ENCODE peak calls at places on chromosomes 11 and 22, in five cellular contexts. One of them, this sample, is unnamed.

GRCh38 chr11:41056892-41057569 is 402.4 kb downstream of the LRRC4C start:
- DNase-seq in SJCRH30: no peak
- DNase-seq in CD4-positive, alpha-beta memory T cell: no peak
- DNase-seq in tibial nerve: no peak
- DNase-seq in substantia nigra: no peak
- DNase-seq in this sample: no peak

GRCh38 chr11:109641549-109641948 is 219.6 kb downstream of the C11orf87 start:
- DNase-seq in SJCRH30: peak
- DNase-seq in CD4-positive, alpha-beta memory T cell: no peak
- DNase-seq in tibial nerve: no peak
- DNase-seq in substantia nigra: no peak
- DNase-seq in this sample: no peak

GRCh38 chr11:4826425-4826824 is 5.3 kb downstream of the OR51F2 start:
- DNase-seq in SJCRH30: no peak
- DNase-seq in CD4-positive, alpha-beta memory T cell: no peak
- DNase-seq in tibial nerve: no peak
- DNase-seq in substantia nigra: no peak
- DNase-seq in this sample: no peak

GRCh38 chr22:47012589-47013365 is 250.3 kb downstream of the TBC1D22A start:
- DNase-seq in SJCRH30: no peak
- DNase-seq in CD4-positive, alpha-beta memory T cell: no peak
- DNase-seq in tibial nerve: no peak
- DNase-seq in substantia nigra: no peak
- DNase-seq in this sample: no peak

GRCh38 chr11:46489668-46490560 is 98.3 kb upstream of the CHRM4 start:
- DNase-seq in SJCRH30: peak
- DNase-seq in CD4-positive, alpha-beta memory T cell: peak
- DNase-seq in tibial nerve: no peak
- DNase-seq in substantia nigra: no peak
- DNase-seq in this sample: peak

GRCh38 chr22:35205956-35206355 is 51.3 kb upstream of the HMGXB4 start:
- DNase-seq in SJCRH30: no peak
- DNase-seq in CD4-positive, alpha-beta memory T cell: no peak
- DNase-seq in tibial nerve: no peak
- DNase-seq in substantia nigra: no peak
- DNase-seq in this sample: no peak

GRCh38 chr22:38133331-38133730 is 22.8 kb upstream of the BAIAP2L2 start:
- DNase-seq in SJCRH30: no peak
- DNase-seq in CD4-positive, alpha-beta memory T cell: no peak
- DNase-seq in tibial nerve: no peak
- DNase-seq in substantia nigra: no peak
- DNase-seq in this sample: no peak

GRCh38 chr11:125364085-125364822 is 131.8 kb downstream of the FEZ1 start:
- DNase-seq in SJCRH30: no peak
- DNase-seq in CD4-positive, alpha-beta memory T cell: no peak
- DNase-seq in tibial nerve: no peak
- DNase-seq in substantia nigra: no peak
- DNase-seq in this sample: no peak

GRCh38 chr11:58912124-58912523 is 27.2 kb upstream of the GLYATL1 start:
- DNase-seq in SJCRH30: no peak
- DNase-seq in CD4-positive, alpha-beta memory T cell: no peak
- DNase-seq in tibial nerve: no peak
- DNase-seq in substantia nigra: no peak
- DNase-seq in this sample: no peak

GRCh38 chr11:82239498-82239897 is 494.2 kb downstream of the FAM181B start:
- DNase-seq in SJCRH30: no peak
- DNase-seq in CD4-positive, alpha-beta memory T cell: no peak
- DNase-seq in tibial nerve: no peak
- DNase-seq in substantia nigra: no peak
- DNase-seq in this sample: no peak

GRCh38 chr11:114179234-114179941 is 116.8 kb upstream of the NNMT start:
- DNase-seq in SJCRH30: no peak
- DNase-seq in CD4-positive, alpha-beta memory T cell: no peak
- DNase-seq in tibial nerve: peak
- DNase-seq in substantia nigra: no peak
- DNase-seq in this sample: no peak

GRCh38 chr22:23207786-23208325 is 27.5 kb downstream of the BCR start:
- DNase-seq in SJCRH30: peak
- DNase-seq in CD4-positive, alpha-beta memory T cell: no peak
- DNase-seq in tibial nerve: no peak
- DNase-seq in substantia nigra: no peak
- DNase-seq in this sample: no peak

GRCh38 chr11:117631336-117632090 is 165.5 kb downstream of the DSCAML1 start:
- DNase-seq in SJCRH30: no peak
- DNase-seq in CD4-positive, alpha-beta memory T cell: no peak
- DNase-seq in tibial nerve: no peak
- DNase-seq in substantia nigra: no peak
- DNase-seq in this sample: no peak

GRCh38 chr22:37337204-37337943 is 55.1 kb downstream of the CYTH4 start:
- DNase-seq in SJCRH30: no peak
- DNase-seq in CD4-positive, alpha-beta memory T cell: no peak
- DNase-seq in tibial nerve: no peak
- DNase-seq in substantia nigra: no peak
- DNase-seq in this sample: no peak

GRCh38 chr11:1283906-1284305 is 25.5 kb downstream of the TOLLIP start:
- DNase-seq in SJCRH30: no peak
- DNase-seq in CD4-positive, alpha-beta memory T cell: no peak
- DNase-seq in tibial nerve: no peak
- DNase-seq in substantia nigra: no peak
- DNase-seq in this sample: no peak

GRCh38 chr22:30250713-30251267 is 4.2 kb upstream of the LIF start:
- DNase-seq in SJCRH30: no peak
- DNase-seq in CD4-positive, alpha-beta memory T cell: no peak
- DNase-seq in tibial nerve: no peak
- DNase-seq in substantia nigra: no peak
- DNase-seq in this sample: no peak

GRCh38 chr22:30636226-30637077 is 871 bp downstream of the SLC35E4 start:
- DNase-seq in SJCRH30: peak
- DNase-seq in CD4-positive, alpha-beta memory T cell: no peak
- DNase-seq in tibial nerve: no peak
- DNase-seq in substantia nigra: no peak
- DNase-seq in this sample: peak

GRCh38 chr22:30426395-30427353 is 1.1 kb downstream of the MTFP1 start:
- DNase-seq in SJCRH30: peak
- DNase-seq in CD4-positive, alpha-beta memory T cell: peak
- DNase-seq in tibial nerve: peak
- DNase-seq in substantia nigra: peak
- DNase-seq in this sample: peak

GRCh38 chr11:91299980-91300379 is 924.6 kb upstream of the FAT3 start:
- DNase-seq in SJCRH30: no peak
- DNase-seq in CD4-positive, alpha-beta memory T cell: no peak
- DNase-seq in tibial nerve: no peak
- DNase-seq in substantia nigra: no peak
- DNase-seq in this sample: no peak

GRCh38 chr11:112694813-112695212 is 266.4 kb upstream of the NCAM1 start:
- DNase-seq in SJCRH30: no peak
- DNase-seq in CD4-positive, alpha-beta memory T cell: no peak
- DNase-seq in tibial nerve: no peak
- DNase-seq in substantia nigra: no peak
- DNase-seq in this sample: no peak

GRCh38 chr11:79087957-79088318 is 352.9 kb downstream of the TENM4 start:
- DNase-seq in SJCRH30: no peak
- DNase-seq in CD4-positive, alpha-beta memory T cell: no peak
- DNase-seq in tibial nerve: no peak
- DNase-seq in substantia nigra: no peak
- DNase-seq in this sample: no peak

GRCh38 chr11:69491071-69492031 is 9.9 kb downstream of the LINC01488 start:
- DNase-seq in SJCRH30: no peak
- DNase-seq in CD4-positive, alpha-beta memory T cell: no peak
- DNase-seq in tibial nerve: no peak
- DNase-seq in substantia nigra: no peak
- DNase-seq in this sample: no peak

GRCh38 chr11:107695446-107695845 is 16.4 kb downstream of the SLN start:
- DNase-seq in SJCRH30: no peak
- DNase-seq in CD4-positive, alpha-beta memory T cell: no peak
- DNase-seq in tibial nerve: no peak
- DNase-seq in substantia nigra: no peak
- DNase-seq in this sample: no peak

GRCh38 chr11:96168623-96169022 is 174.4 kb downstream of the MAML2 start:
- DNase-seq in SJCRH30: no peak
- DNase-seq in CD4-positive, alpha-beta memory T cell: no peak
- DNase-seq in tibial nerve: peak
- DNase-seq in substantia nigra: no peak
- DNase-seq in this sample: no peak

GRCh38 chr22:20465759-20466077 is 28.1 kb upstream of the SCARF2 start:
- DNase-seq in SJCRH30: no peak
- DNase-seq in CD4-positive, alpha-beta memory T cell: no peak
- DNase-seq in tibial nerve: no peak
- DNase-seq in substantia nigra: no peak
- DNase-seq in this sample: peak

DNA sequence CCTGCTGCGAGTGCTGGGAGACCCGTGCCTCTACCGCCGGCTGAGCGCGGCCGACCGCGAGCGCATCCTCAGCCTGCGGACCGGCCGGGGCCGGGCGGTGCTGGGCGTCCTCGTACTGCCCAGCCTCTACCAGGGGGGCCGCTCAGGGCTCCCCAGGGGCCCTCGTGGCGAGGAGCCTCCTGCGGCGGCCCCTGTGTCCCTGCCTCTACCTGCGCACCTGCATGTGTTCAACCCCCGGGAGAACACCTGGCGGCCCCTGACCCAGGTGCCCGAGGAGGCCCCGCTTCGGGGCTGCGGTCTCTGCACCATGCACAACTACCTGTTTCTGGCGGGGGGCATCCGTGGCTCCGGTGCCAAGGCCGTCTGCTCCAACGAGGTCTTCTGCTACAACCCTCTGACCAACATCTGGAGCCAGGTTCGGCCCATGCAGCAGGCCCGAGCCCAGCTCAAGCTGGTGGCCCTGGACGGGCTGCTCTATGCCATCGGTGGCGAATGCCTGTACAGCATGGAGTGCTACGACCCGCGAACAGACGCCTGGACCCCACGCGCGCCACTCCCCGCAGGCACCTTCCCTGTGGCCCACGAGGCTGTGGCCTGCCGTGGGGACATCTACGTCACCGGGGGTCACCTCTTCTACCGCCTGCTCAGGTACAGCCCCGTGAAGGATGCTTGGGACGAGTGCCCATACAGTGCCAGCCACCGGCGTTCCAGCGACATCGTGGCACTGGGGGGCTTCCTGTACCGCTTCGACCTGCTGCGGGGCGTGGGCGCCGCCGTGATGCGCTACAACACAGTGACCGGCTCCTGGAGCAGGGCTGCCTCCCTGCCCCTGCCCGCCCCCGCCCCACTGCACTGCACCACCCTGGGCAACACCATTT is 3.5 kb downstream of the KLHDC7B start:
- DNase-seq in SJCRH30: no peak
- DNase-seq in CD4-positive, alpha-beta memory T cell: no peak
- DNase-seq in tibial nerve: no peak
- DNase-seq in substantia nigra: no peak
- DNase-seq in this sample: no peak
- H3K27ac ChIP-seq in SJCRH30: no peak
- H3K27ac ChIP-seq in CD4-positive, alpha-beta memory T cell: peak
- H3K27ac ChIP-seq in tibial nerve: peak
- H3K27ac ChIP-seq in substantia nigra: no peak
- H3K27ac ChIP-seq in this sample: peak

GRCh38 chr11:86484164-86484794 is 109.6 kb downstream of the CCDC81 start:
- DNase-seq in SJCRH30: peak
- DNase-seq in CD4-positive, alpha-beta memory T cell: no peak
- DNase-seq in tibial nerve: peak
- DNase-seq in substantia nigra: no peak
- DNase-seq in this sample: no peak

GRCh38 chr11:86484795-86485166 is 110.1 kb downstream of the CCDC81 start:
- DNase-seq in SJCRH30: no peak
- DNase-seq in CD4-positive, alpha-beta memory T cell: no peak
- DNase-seq in tibial nerve: no peak
- DNase-seq in substantia nigra: no peak
- DNase-seq in this sample: no peak

GRCh38 chr11:86482684-86483083 is 108.0 kb downstream of the CCDC81 start:
- DNase-seq in SJCRH30: no peak
- DNase-seq in CD4-positive, alpha-beta memory T cell: no peak
- DNase-seq in tibial nerve: no peak
- DNase-seq in substantia nigra: no peak
- DNase-seq in this sample: no peak

GRCh38 chr11:86481399-86481798 is 106.7 kb downstream of the CCDC81 start:
- DNase-seq in SJCRH30: no peak
- DNase-seq in CD4-positive, alpha-beta memory T cell: no peak
- DNase-seq in tibial nerve: no peak
- DNase-seq in substantia nigra: no peak
- DNase-seq in this sample: no peak

GRCh38 chr11:86483591-86484163 is 109.0 kb downstream of the CCDC81 start:
- DNase-seq in SJCRH30: no peak
- DNase-seq in CD4-positive, alpha-beta memory T cell: no peak
- DNase-seq in tibial nerve: no peak
- DNase-seq in substantia nigra: no peak
- DNase-seq in this sample: no peak
- H3K27ac ChIP-seq in SJCRH30: no peak
- H3K27ac ChIP-seq in CD4-positive, alpha-beta memory T cell: no peak
- H3K27ac ChIP-seq in tibial nerve: peak
- H3K27ac ChIP-seq in substantia nigra: no peak
- H3K27ac ChIP-seq in this sample: no peak

GRCh38 chr22:41844036-41844435 is 11.1 kb downstream of the SREBF2 start:
- DNase-seq in SJCRH30: no peak
- DNase-seq in CD4-positive, alpha-beta memory T cell: no peak
- DNase-seq in tibial nerve: no peak
- DNase-seq in substantia nigra: no peak
- DNase-seq in this sample: peak
- H3K27ac ChIP-seq in SJCRH30: no peak
- H3K27ac ChIP-seq in CD4-positive, alpha-beta memory T cell: no peak
- H3K27ac ChIP-seq in tibial nerve: peak
- H3K27ac ChIP-seq in substantia nigra: no peak
- H3K27ac ChIP-seq in this sample: no peak

GRCh38 chr11:74646964-74647363 is 54.6 kb downstream of the POLD3 start:
- DNase-seq in SJCRH30: no peak
- DNase-seq in CD4-positive, alpha-beta memory T cell: no peak
- DNase-seq in tibial nerve: no peak
- DNase-seq in substantia nigra: no peak
- DNase-seq in this sample: no peak

GRCh38 chr11:74647831-74648230 is 55.4 kb downstream of the POLD3 start:
- DNase-seq in SJCRH30: no peak
- DNase-seq in CD4-positive, alpha-beta memory T cell: no peak
- DNase-seq in tibial nerve: no peak
- DNase-seq in substantia nigra: no peak
- DNase-seq in this sample: no peak

GRCh38 chr11:74647404-74647803 is 55.0 kb downstream of the POLD3 start:
- DNase-seq in SJCRH30: no peak
- DNase-seq in CD4-positive, alpha-beta memory T cell: no peak
- DNase-seq in tibial nerve: no peak
- DNase-seq in substantia nigra: no peak
- DNase-seq in this sample: no peak

GRCh38 chr11:74644084-74644483 is 51.7 kb downstream of the POLD3 start:
- DNase-seq in SJCRH30: no peak
- DNase-seq in CD4-positive, alpha-beta memory T cell: no peak
- DNase-seq in tibial nerve: no peak
- DNase-seq in substantia nigra: no peak
- DNase-seq in this sample: no peak

DNA sequence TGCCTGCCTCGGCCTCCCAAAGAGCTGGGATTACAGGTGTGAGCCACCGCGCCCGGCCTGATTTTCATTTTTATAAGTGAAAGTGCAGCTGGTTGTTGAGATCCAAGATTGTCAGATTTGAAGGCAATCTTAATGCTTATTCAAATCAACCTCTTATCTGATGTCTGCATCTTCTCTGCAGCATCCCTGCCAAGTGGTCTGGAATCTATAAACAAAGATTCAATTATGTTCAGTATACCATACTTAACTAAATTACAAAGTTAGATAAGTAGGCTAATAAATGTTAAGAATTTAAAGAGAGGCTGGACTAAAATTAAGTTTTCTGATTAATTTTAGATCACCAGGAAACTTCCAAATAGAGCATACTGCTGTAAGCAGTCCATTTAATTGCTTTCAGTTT is 53.8 kb downstream of the POLD3 start:
- DNase-seq in SJCRH30: no peak
- DNase-seq in CD4-positive, alpha-beta memory T cell: no peak
- DNase-seq in tibial nerve: no peak
- DNase-seq in substantia nigra: no peak
- DNase-seq in this sample: no peak
- H3K27ac ChIP-seq in SJCRH30: no peak
- H3K27ac ChIP-seq in CD4-positive, alpha-beta memory T cell: no peak
- H3K27ac ChIP-seq in tibial nerve: no peak
- H3K27ac ChIP-seq in substantia nigra: no peak
- H3K27ac ChIP-seq in this sample: no peak

This sample was measured in CD4-positive, CD25-positive, alpha-beta regulatory T cell.